ENCODE peak calls at places on chromosomes 16 and 17, in ten cellular contexts. One of them, this sample, is unnamed.

GRCh38 chr17:9606453-9606852 is 30.0 kb downstream of the CFAP52 start:
- DNase-seq in body of pancreas: no peak
- DNase-seq in H1: no peak
- DNase-seq in uterus: no peak
- DNase-seq in breast epithelium: no peak
- DNase-seq in upper lobe of left lung: no peak
- DNase-seq in heart left ventricle: no peak
- DNase-seq in HCT116: no peak
- DNase-seq in IMR-90: no peak
- DNase-seq in tibial nerve: no peak
- DNase-seq in this sample: no peak

GRCh38 chr17:80262291-80262690 is 1.6 kb downstream of the RNF213 start:
- DNase-seq in breast epithelium: no peak
- DNase-seq in IMR-90: no peak
- DNase-seq in body of pancreas: no peak
- DNase-seq in upper lobe of left lung: no peak
- DNase-seq in tibial nerve: no peak
- DNase-seq in uterus: no peak
- DNase-seq in HCT116: no peak
- DNase-seq in H1: no peak
- DNase-seq in heart left ventricle: no peak
- DNase-seq in this sample: no peak

GRCh38 chr17:39915559-39915958 is 2.9 kb downstream of the GSDMB start:
- DNase-seq in uterus: no peak
- DNase-seq in heart left ventricle: no peak
- DNase-seq in upper lobe of left lung: no peak
- DNase-seq in breast epithelium: no peak
- DNase-seq in tibial nerve: no peak
- DNase-seq in H1: no peak
- DNase-seq in IMR-90: no peak
- DNase-seq in body of pancreas: no peak
- DNase-seq in HCT116: no peak
- DNase-seq in this sample: no peak

GRCh38 chr17:66649818-66650489 is 185.0 kb upstream of the CACNG5 start:
- DNase-seq in H1: no peak
- DNase-seq in HCT116: no peak
- DNase-seq in upper lobe of left lung: no peak
- DNase-seq in IMR-90: no peak
- DNase-seq in tibial nerve: no peak
- DNase-seq in breast epithelium: no peak
- DNase-seq in body of pancreas: no peak
- DNase-seq in heart left ventricle: no peak
- DNase-seq in uterus: no peak
- DNase-seq in this sample: no peak

GRCh38 chr17:64628641-64629040 is 33.5 kb downstream of the SMURF2 start:
- DNase-seq in upper lobe of left lung: no peak
- DNase-seq in tibial nerve: no peak
- DNase-seq in body of pancreas: no peak
- DNase-seq in HCT116: no peak
- DNase-seq in uterus: no peak
- DNase-seq in breast epithelium: no peak
- DNase-seq in H1: no peak
- DNase-seq in IMR-90: no peak
- DNase-seq in heart left ventricle: no peak
- DNase-seq in this sample: no peak

GRCh38 chr17:36715951-36716350 is 114.6 kb downstream of the MRM1 start:
- DNase-seq in tibial nerve: no peak
- DNase-seq in breast epithelium: no peak
- DNase-seq in H1: no peak
- DNase-seq in upper lobe of left lung: no peak
- DNase-seq in uterus: no peak
- DNase-seq in heart left ventricle: no peak
- DNase-seq in body of pancreas: no peak
- DNase-seq in HCT116: no peak
- DNase-seq in IMR-90: no peak
- DNase-seq in this sample: no peak

GRCh38 chr16:89505204-89506112 is 2.7 kb upstream of the SPG7 start:
- DNase-seq in H1: no peak
- DNase-seq in HCT116: peak; percentile 95
- DNase-seq in heart left ventricle: peak; percentile 92
- DNase-seq in IMR-90: peak; percentile 93
- DNase-seq in uterus: peak; percentile 83
- DNase-seq in tibial nerve: peak; percentile 95
- DNase-seq in body of pancreas: peak; percentile 95
- DNase-seq in breast epithelium: peak; percentile 72
- DNase-seq in upper lobe of left lung: no peak
- DNase-seq in this sample: peak; percentile 26

GRCh38 chr16:12410842-12411490 is 392.7 kb downstream of the CPPED1 start:
- DNase-seq in IMR-90: no peak
- DNase-seq in breast epithelium: no peak
- DNase-seq in heart left ventricle: no peak
- DNase-seq in H1: no peak
- DNase-seq in HCT116: no peak
- DNase-seq in uterus: no peak
- DNase-seq in tibial nerve: no peak
- DNase-seq in upper lobe of left lung: no peak
- DNase-seq in body of pancreas: no peak
- DNase-seq in this sample: no peak

GRCh38 chr17:29135464-29135863 is 44.7 kb downstream of the MYO18A start:
- DNase-seq in upper lobe of left lung: no peak
- DNase-seq in heart left ventricle: no peak
- DNase-seq in body of pancreas: no peak
- DNase-seq in tibial nerve: no peak
- DNase-seq in HCT116: no peak
- DNase-seq in uterus: no peak
- DNase-seq in H1: no peak
- DNase-seq in breast epithelium: no peak
- DNase-seq in IMR-90: no peak
- DNase-seq in this sample: no peak

GRCh38 chr17:47240375-47240764 is 13.3 kb upstream of the ITGB3 start:
- DNase-seq in H1: no peak
- DNase-seq in HCT116: no peak
- DNase-seq in body of pancreas: no peak
- DNase-seq in tibial nerve: no peak
- DNase-seq in IMR-90: no peak
- DNase-seq in heart left ventricle: no peak
- DNase-seq in upper lobe of left lung: no peak
- DNase-seq in uterus: no peak
- DNase-seq in breast epithelium: no peak
- DNase-seq in this sample: no peak

GRCh38 chr17:33200116-33200515 is 93.0 kb downstream of the ASIC2 start:
- DNase-seq in upper lobe of left lung: no peak
- DNase-seq in HCT116: no peak
- DNase-seq in H1: no peak
- DNase-seq in breast epithelium: no peak
- DNase-seq in IMR-90: peak; percentile 6
- DNase-seq in uterus: peak; percentile 37
- DNase-seq in tibial nerve: no peak
- DNase-seq in heart left ventricle: no peak
- DNase-seq in body of pancreas: no peak
- DNase-seq in this sample: no peak

GRCh38 chr17:2227025-2227699 is 76.4 kb downstream of the SMG6 start:
- DNase-seq in breast epithelium: no peak
- DNase-seq in HCT116: no peak
- DNase-seq in IMR-90: no peak
- DNase-seq in tibial nerve: no peak
- DNase-seq in heart left ventricle: no peak
- DNase-seq in H1: no peak
- DNase-seq in body of pancreas: no peak
- DNase-seq in upper lobe of left lung: no peak
- DNase-seq in uterus: no peak
- DNase-seq in this sample: no peak

GRCh38 chr17:41785091-41785875 is 1.2 kb downstream of the JUP start:
- DNase-seq in body of pancreas: no peak
- DNase-seq in uterus: no peak
- DNase-seq in breast epithelium: no peak
- DNase-seq in tibial nerve: no peak
- DNase-seq in H1: peak; percentile 89
- DNase-seq in upper lobe of left lung: no peak
- DNase-seq in HCT116: no peak
- DNase-seq in heart left ventricle: peak; percentile 73
- DNase-seq in IMR-90: no peak
- DNase-seq in this sample: no peak

GRCh38 chr17:9104370-9105041 is 83.2 kb downstream of the NTN1 start:
- DNase-seq in uterus: no peak
- DNase-seq in breast epithelium: no peak
- DNase-seq in heart left ventricle: peak; percentile 57
- DNase-seq in upper lobe of left lung: no peak
- DNase-seq in tibial nerve: no peak
- DNase-seq in H1: no peak
- DNase-seq in IMR-90: no peak
- DNase-seq in body of pancreas: peak; percentile 25
- DNase-seq in HCT116: no peak
- DNase-seq in this sample: no peak

GRCh38 chr17:18177137-18177536 is 6.5 kb upstream of the ALKBH5 start:
- DNase-seq in uterus: no peak
- DNase-seq in HCT116: no peak
- DNase-seq in tibial nerve: no peak
- DNase-seq in breast epithelium: no peak
- DNase-seq in H1: no peak
- DNase-seq in upper lobe of left lung: no peak
- DNase-seq in IMR-90: no peak
- DNase-seq in heart left ventricle: no peak
- DNase-seq in body of pancreas: no peak
- DNase-seq in this sample: no peak
- H3K4me1 ChIP-seq in uterus: peaks cover 6% of the 10 kb centered on the region
- H3K4me1 ChIP-seq in HCT116: peaks cover 8% of the 10 kb centered on the region
- H3K4me1 ChIP-seq in tibial nerve: peaks cover 5% of the 10 kb centered on the region
- H3K4me1 ChIP-seq in breast epithelium: peaks cover 2% of the 10 kb centered on the region
- H3K4me1 ChIP-seq in H1: peaks cover 2% of the 10 kb centered on the region
- H3K4me1 ChIP-seq in upper lobe of left lung: peaks cover 3% of the 10 kb centered on the region
- H3K4me1 ChIP-seq in IMR-90: peaks cover 11% of the 10 kb centered on the region
- H3K4me1 ChIP-seq in heart left ventricle: peaks cover 4% of the 10 kb centered on the region
- H3K4me1 ChIP-seq in body of pancreas: peaks cover 12% of the 10 kb centered on the region
- H3K4me1 ChIP-seq in this sample: peaks cover 3% of the 10 kb centered on the region

GRCh38 chr17:74042744-74043486 is 160.6 kb upstream of the RPL38 start:
- DNase-seq in upper lobe of left lung: no peak
- DNase-seq in uterus: peak; percentile 33
- DNase-seq in body of pancreas: peak; percentile 5
- DNase-seq in tibial nerve: peak; percentile 13
- DNase-seq in breast epithelium: peak; percentile 67
- DNase-seq in H1: no peak
- DNase-seq in HCT116: peak; percentile 91
- DNase-seq in IMR-90: peak; percentile 33
- DNase-seq in heart left ventricle: no peak
- DNase-seq in this sample: peak; percentile 49

GRCh38 chr17:74037320-74037719 is 166.2 kb upstream of the RPL38 start:
- DNase-seq in HCT116: no peak
- DNase-seq in breast epithelium: no peak
- DNase-seq in uterus: no peak
- DNase-seq in upper lobe of left lung: no peak
- DNase-seq in H1: no peak
- DNase-seq in tibial nerve: no peak
- DNase-seq in body of pancreas: no peak
- DNase-seq in heart left ventricle: no peak
- DNase-seq in IMR-90: no peak
- DNase-seq in this sample: peak; percentile 43

GRCh38 chr17:74042241-74042640 is 161.2 kb upstream of the RPL38 start:
- DNase-seq in H1: no peak
- DNase-seq in HCT116: no peak
- DNase-seq in IMR-90: no peak
- DNase-seq in upper lobe of left lung: no peak
- DNase-seq in uterus: no peak
- DNase-seq in breast epithelium: no peak
- DNase-seq in body of pancreas: no peak
- DNase-seq in heart left ventricle: no peak
- DNase-seq in tibial nerve: no peak
- DNase-seq in this sample: no peak

GRCh38 chr17:74040729-74041128 is 162.7 kb upstream of the RPL38 start:
- DNase-seq in HCT116: no peak
- DNase-seq in IMR-90: no peak
- DNase-seq in heart left ventricle: no peak
- DNase-seq in tibial nerve: no peak
- DNase-seq in uterus: no peak
- DNase-seq in upper lobe of left lung: no peak
- DNase-seq in body of pancreas: no peak
- DNase-seq in breast epithelium: no peak
- DNase-seq in H1: no peak
- DNase-seq in this sample: no peak

DNA sequence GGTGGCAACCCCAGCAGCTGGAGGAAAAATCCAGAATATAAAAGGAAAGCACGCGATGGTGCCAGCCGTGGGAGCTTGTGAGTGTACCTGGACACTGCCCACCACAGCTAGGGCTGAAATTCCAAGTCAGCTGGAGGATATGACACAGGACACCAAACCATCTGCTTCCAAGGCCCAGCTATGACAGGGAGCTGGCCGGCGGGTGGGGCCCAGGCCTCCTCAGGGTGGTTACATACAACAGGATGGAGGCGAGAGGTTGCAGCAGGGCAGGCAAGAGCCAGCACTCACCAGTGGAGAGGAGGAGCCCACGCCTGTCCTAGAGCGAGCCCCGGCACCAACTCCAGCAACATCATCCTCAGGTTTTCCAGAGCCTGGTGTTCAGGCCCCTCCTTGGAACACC is 163.2 kb upstream of the RPL38 start:
- DNase-seq in breast epithelium: no peak
- DNase-seq in body of pancreas: no peak
- DNase-seq in upper lobe of left lung: peak; percentile 49
- DNase-seq in H1: no peak
- DNase-seq in HCT116: no peak
- DNase-seq in IMR-90: no peak
- DNase-seq in uterus: no peak
- DNase-seq in tibial nerve: no peak
- DNase-seq in heart left ventricle: no peak
- DNase-seq in this sample: no peak
- H3K27me3 ChIP-seq in breast epithelium: no peaks in the 10 kb centered on the region
- H3K27me3 ChIP-seq in body of pancreas: peaks cover 3% of the 10 kb centered on the region
- H3K27me3 ChIP-seq in upper lobe of left lung: no peaks in the 10 kb centered on the region
- H3K27me3 ChIP-seq in H1: no peaks in the 10 kb centered on the region
- H3K27me3 ChIP-seq in HCT116: peaks cover 3% of the 10 kb centered on the region
- H3K27me3 ChIP-seq in IMR-90: no peaks in the 10 kb centered on the region
- H3K27me3 ChIP-seq in uterus: no peaks in the 10 kb centered on the region
- H3K27me3 ChIP-seq in tibial nerve: no peaks in the 10 kb centered on the region
- H3K27me3 ChIP-seq in heart left ventricle: no peaks in the 10 kb centered on the region
- H3K27me3 ChIP-seq in this sample: no peaks in the 10 kb centered on the region

GRCh38 chr16:67192781-67193260 is 866 bp downstream of the E2F4 start:
- DNase-seq in body of pancreas: no peak
- DNase-seq in IMR-90: no peak
- DNase-seq in uterus: no peak
- DNase-seq in upper lobe of left lung: no peak
- DNase-seq in breast epithelium: no peak
- DNase-seq in heart left ventricle: no peak
- DNase-seq in HCT116: no peak
- DNase-seq in tibial nerve: no peak
- DNase-seq in H1: no peak
- DNase-seq in this sample: no peak
- TF ChIP-seq POLR2A in body of pancreas: no peak
- TF ChIP-seq POLR2A in IMR-90: no peak
- TF ChIP-seq POLR2A in uterus: no peak
- TF ChIP-seq POLR2A in upper lobe of left lung: no peak
- TF ChIP-seq POLR2A in breast epithelium: no peak
- TF ChIP-seq POLR2A in heart left ventricle: no peak
- TF ChIP-seq POLR2A in HCT116: no peak
- TF ChIP-seq POLR2A in tibial nerve: no peak
- TF ChIP-seq POLR2A in H1: no peak
- TF ChIP-seq POLR2A in this sample: no peak

DNA sequence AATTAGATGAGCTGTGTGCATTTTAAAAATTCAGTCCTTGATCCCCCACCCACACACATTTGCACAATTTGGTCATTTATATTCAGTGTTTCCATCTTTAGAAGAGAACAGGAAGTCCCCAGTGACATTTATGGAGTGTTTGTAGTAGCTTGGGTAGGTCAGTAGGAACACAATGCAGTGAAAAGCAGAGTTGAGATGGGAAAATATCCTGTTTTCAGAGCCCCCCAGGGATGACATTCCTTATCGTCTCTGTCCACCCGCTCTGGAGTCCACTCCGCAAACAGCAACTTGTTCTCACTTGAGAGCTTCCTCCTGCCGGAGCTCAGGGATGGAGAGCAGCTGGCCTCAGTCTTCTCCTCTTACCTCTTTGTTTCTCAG is 332.1 kb downstream of the SEC14L1 start:
- DNase-seq in breast epithelium: no peak
- DNase-seq in uterus: no peak
- DNase-seq in IMR-90: no peak
- DNase-seq in heart left ventricle: no peak
- DNase-seq in H1: no peak
- DNase-seq in tibial nerve: no peak
- DNase-seq in body of pancreas: no peak
- DNase-seq in HCT116: no peak
- DNase-seq in upper lobe of left lung: no peak
- DNase-seq in this sample: no peak
- H3K4me1 ChIP-seq in breast epithelium: peaks cover 46% of the 10 kb centered on the region
- H3K4me1 ChIP-seq in uterus: peaks cover 59% of the 10 kb centered on the region
- H3K4me1 ChIP-seq in IMR-90: peaks cover 69% of the 10 kb centered on the region
- H3K4me1 ChIP-seq in heart left ventricle: peaks cover 76% of the 10 kb centered on the region
- H3K4me1 ChIP-seq in H1: peaks cover 48% of the 10 kb centered on the region
- H3K4me1 ChIP-seq in tibial nerve: peaks cover 91% of the 10 kb centered on the region
- H3K4me1 ChIP-seq in body of pancreas: peaks cover 61% of the 10 kb centered on the region
- H3K4me1 ChIP-seq in HCT116: peaks cover 86% of the 10 kb centered on the region
- H3K4me1 ChIP-seq in upper lobe of left lung: peaks cover 69% of the 10 kb centered on the region
- H3K4me1 ChIP-seq in this sample: peaks cover 30% of the 10 kb centered on the region